ENCODE peak calls at places on chromosomes 11 and 22, in five cellular contexts. One of them, this sample, is unnamed. For H3K4me1, the result is how much of the 10 kb centered on the place peaks cover.

GRCh38 chr11:60127311-60127811 is 38.9 kb downstream of the MS4A2 start:
- DNase-seq in hepatocyte: no peak
- DNase-seq in esophagus muscularis mucosa: no peak
- DNase-seq in psoas muscle: no peak
- DNase-seq in HCT116: no peak
- DNase-seq in this sample: no peak

GRCh38 chr22:49021097-49021925 is 806.4 kb downstream of the BRD1 start:
- DNase-seq in hepatocyte: no peak
- DNase-seq in esophagus muscularis mucosa: no peak
- DNase-seq in psoas muscle: peak
- DNase-seq in HCT116: no peak
- DNase-seq in this sample: no peak

GRCh38 chr11:70661763-70662501 is 263.6 kb downstream of the CTTN start:
- DNase-seq in hepatocyte: no peak
- DNase-seq in esophagus muscularis mucosa: no peak
- DNase-seq in psoas muscle: no peak
- DNase-seq in HCT116: no peak
- DNase-seq in this sample: no peak

GRCh38 chr22:20463324-20464095 is 25.9 kb upstream of the SCARF2 start:
- DNase-seq in hepatocyte: no peak
- DNase-seq in esophagus muscularis mucosa: no peak
- DNase-seq in psoas muscle: peak
- DNase-seq in HCT116: no peak
- DNase-seq in this sample: no peak

GRCh38 chr11:131353761-131354160 is 16.7 kb upstream of the NTM start:
- DNase-seq in hepatocyte: no peak
- DNase-seq in esophagus muscularis mucosa: no peak
- DNase-seq in psoas muscle: no peak
- DNase-seq in HCT116: no peak
- DNase-seq in this sample: no peak

GRCh38 chr22:30048711-30049110 is 31.6 kb upstream of the HORMAD2 start:
- DNase-seq in hepatocyte: no peak
- DNase-seq in esophagus muscularis mucosa: no peak
- DNase-seq in psoas muscle: no peak
- DNase-seq in HCT116: no peak
- DNase-seq in this sample: no peak

GRCh38 chr11:36427876-36428275 is 82.2 kb downstream of the TRAF6 start:
- DNase-seq in hepatocyte: no peak
- DNase-seq in esophagus muscularis mucosa: no peak
- DNase-seq in psoas muscle: no peak
- DNase-seq in HCT116: no peak
- DNase-seq in this sample: no peak

GRCh38 chr11:12285106-12285505 is 92.3 kb upstream of the PARVA start:
- DNase-seq in hepatocyte: no peak
- DNase-seq in esophagus muscularis mucosa: no peak
- DNase-seq in psoas muscle: no peak
- DNase-seq in HCT116: no peak
- DNase-seq in this sample: no peak

GRCh38 chr22:37626556-37627075 is 12.9 kb upstream of the SH3BP1 start:
- DNase-seq in hepatocyte: no peak
- DNase-seq in esophagus muscularis mucosa: no peak
- DNase-seq in psoas muscle: no peak
- DNase-seq in HCT116: no peak
- DNase-seq in this sample: no peak

GRCh38 chr11:69588270-69588669 is 52.7 kb upstream of the CCND1 start:
- DNase-seq in hepatocyte: no peak
- DNase-seq in esophagus muscularis mucosa: no peak
- DNase-seq in psoas muscle: no peak
- DNase-seq in HCT116: peak
- DNase-seq in this sample: no peak

GRCh38 chr11:21115999-21116398 is 446.6 kb downstream of the NELL1 start:
- DNase-seq in hepatocyte: peak
- DNase-seq in esophagus muscularis mucosa: peak
- DNase-seq in psoas muscle: no peak
- DNase-seq in HCT116: no peak
- DNase-seq in this sample: no peak

GRCh38 chr11:79045811-79046304 is 395.0 kb downstream of the TENM4 start:
- DNase-seq in hepatocyte: peak
- DNase-seq in esophagus muscularis mucosa: no peak
- DNase-seq in psoas muscle: no peak
- DNase-seq in HCT116: no peak
- DNase-seq in this sample: no peak

GRCh38 chr22:32106930-32107329 is 52.2 kb downstream of the C22orf42 start:
- DNase-seq in hepatocyte: peak
- DNase-seq in esophagus muscularis mucosa: peak
- DNase-seq in psoas muscle: no peak
- DNase-seq in HCT116: no peak
- DNase-seq in this sample: peak

GRCh38 chr22:46595545-46595944 is 24.6 kb upstream of the GRAMD4 start:
- DNase-seq in hepatocyte: peak
- DNase-seq in esophagus muscularis mucosa: no peak
- DNase-seq in psoas muscle: peak
- DNase-seq in HCT116: no peak
- DNase-seq in this sample: no peak

GRCh38 chr11:22763166-22763565 is 66.4 kb downstream of the SVIP start:
- DNase-seq in hepatocyte: no peak
- DNase-seq in esophagus muscularis mucosa: no peak
- DNase-seq in psoas muscle: no peak
- DNase-seq in HCT116: no peak
- DNase-seq in this sample: no peak

GRCh38 chr22:43516386-43516785 is 104.6 kb downstream of the MPPED1 start:
- DNase-seq in hepatocyte: no peak
- DNase-seq in esophagus muscularis mucosa: no peak
- DNase-seq in psoas muscle: no peak
- DNase-seq in HCT116: no peak
- DNase-seq in this sample: no peak

GRCh38 chr22:47850644-47851151 is 1088.2 kb downstream of the TBC1D22A start:
- DNase-seq in hepatocyte: peak
- DNase-seq in esophagus muscularis mucosa: peak
- DNase-seq in psoas muscle: no peak
- DNase-seq in HCT116: no peak
- DNase-seq in this sample: no peak

GRCh38 chr22:45344339-45344738 is 34.6 kb downstream of the FAM118A start:
- DNase-seq in hepatocyte: peak
- DNase-seq in esophagus muscularis mucosa: no peak
- DNase-seq in psoas muscle: no peak
- DNase-seq in HCT116: no peak
- DNase-seq in this sample: no peak

GRCh38 chr22:28208036-28208435 is 289.0 kb upstream of the PITPNB start:
- DNase-seq in hepatocyte: no peak
- DNase-seq in esophagus muscularis mucosa: no peak
- DNase-seq in psoas muscle: no peak
- DNase-seq in HCT116: no peak
- DNase-seq in this sample: no peak

GRCh38 chr11:9799901-9800300 is 136.0 kb downstream of the SWAP70 start:
- DNase-seq in hepatocyte: no peak
- DNase-seq in esophagus muscularis mucosa: no peak
- DNase-seq in psoas muscle: no peak
- DNase-seq in HCT116: no peak
- DNase-seq in this sample: no peak

GRCh38 chr11:13168281-13168680 is 109.3 kb upstream of the BMAL1 start:
- DNase-seq in hepatocyte: peak
- DNase-seq in esophagus muscularis mucosa: peak
- DNase-seq in psoas muscle: no peak
- DNase-seq in HCT116: no peak
- DNase-seq in this sample: no peak

GRCh38 chr11:102410382-102410784 is 42.2 kb downstream of the TMEM123 start:
- DNase-seq in hepatocyte: peak
- DNase-seq in esophagus muscularis mucosa: no peak
- DNase-seq in psoas muscle: no peak
- DNase-seq in HCT116: no peak
- DNase-seq in this sample: no peak

GRCh38 chr22:29030618-29031235 is 30.9 kb downstream of the C22orf31 start:
- DNase-seq in hepatocyte: peak
- DNase-seq in esophagus muscularis mucosa: no peak
- DNase-seq in psoas muscle: peak
- DNase-seq in HCT116: peak
- DNase-seq in this sample: peak

GRCh38 chr11:88308576-88308975 is 29.0 kb downstream of the CTSC start:
- DNase-seq in hepatocyte: no peak
- DNase-seq in esophagus muscularis mucosa: no peak
- DNase-seq in psoas muscle: no peak
- DNase-seq in HCT116: no peak
- DNase-seq in this sample: peak
- H3K4me3 ChIP-seq in hepatocyte: no peak
- H3K4me3 ChIP-seq in esophagus muscularis mucosa: no peak
- H3K4me3 ChIP-seq in psoas muscle: no peak
- H3K4me3 ChIP-seq in HCT116: no peak
- H3K4me3 ChIP-seq in this sample: no peak

GRCh38 chr11:73317373-73317772 is 9.3 kb downstream of the ARHGEF17 start:
- DNase-seq in hepatocyte: no peak
- DNase-seq in esophagus muscularis mucosa: no peak
- DNase-seq in psoas muscle: peak
- DNase-seq in HCT116: no peak
- DNase-seq in this sample: no peak
- H3K4me1 ChIP-seq in hepatocyte: half or more
- H3K4me1 ChIP-seq in esophagus muscularis mucosa: half or more
- H3K4me1 ChIP-seq in psoas muscle: under half
- H3K4me1 ChIP-seq in HCT116: under half
- H3K4me1 ChIP-seq in this sample: under half

GRCh38 chr11:118311518-118311917 is 7.0 kb downstream of the CD3E start:
- DNase-seq in hepatocyte: no peak
- DNase-seq in esophagus muscularis mucosa: no peak
- DNase-seq in psoas muscle: no peak
- DNase-seq in HCT116: no peak
- DNase-seq in this sample: no peak
- H3K4me3 ChIP-seq in hepatocyte: no peak
- H3K4me3 ChIP-seq in esophagus muscularis mucosa: no peak
- H3K4me3 ChIP-seq in psoas muscle: no peak
- H3K4me3 ChIP-seq in HCT116: no peak
- H3K4me3 ChIP-seq in this sample: no peak

GRCh38 chr22:42432818-42433217 is 615 bp upstream of the NFAM1 start:
- DNase-seq in hepatocyte: no peak
- DNase-seq in esophagus muscularis mucosa: no peak
- DNase-seq in psoas muscle: no peak
- DNase-seq in HCT116: no peak
- DNase-seq in this sample: no peak

GRCh38 chr22:42433754-42434153 is 1.6 kb upstream of the NFAM1 start:
- DNase-seq in hepatocyte: no peak
- DNase-seq in esophagus muscularis mucosa: no peak
- DNase-seq in psoas muscle: no peak
- DNase-seq in HCT116: no peak
- DNase-seq in this sample: no peak

GRCh38 chr22:42432020-42432596 is at the start of gene NFAM1:
- DNase-seq in hepatocyte: no peak
- DNase-seq in esophagus muscularis mucosa: no peak
- DNase-seq in psoas muscle: peak
- DNase-seq in HCT116: no peak
- DNase-seq in this sample: no peak

GRCh38 chr22:42430486-42431125 is 1.6 kb downstream of the NFAM1 start:
- DNase-seq in hepatocyte: no peak
- DNase-seq in esophagus muscularis mucosa: no peak
- DNase-seq in psoas muscle: no peak
- DNase-seq in HCT116: no peak
- DNase-seq in this sample: no peak

GRCh38 chr22:42431401-42432019 is 693 bp downstream of the NFAM1 start:
- DNase-seq in hepatocyte: no peak
- DNase-seq in esophagus muscularis mucosa: no peak
- DNase-seq in psoas muscle: no peak
- DNase-seq in HCT116: no peak
- DNase-seq in this sample: no peak
- H3K4me1 ChIP-seq in hepatocyte: under half
- H3K4me1 ChIP-seq in esophagus muscularis mucosa: under half
- H3K4me1 ChIP-seq in psoas muscle: under half
- H3K4me1 ChIP-seq in HCT116: under half
- H3K4me1 ChIP-seq in this sample: under half